ENCODE peak calls at places on chromosomes 7 and 10, in five cellular contexts. X is neural crest cell, R is suprapubic skin, F is PC-9, B is IMR-90. W is an unnamed sample.

GRCh38 chr7:115559877-115560276 is 470.7 kb downstream of the TFEC start:
- DNase-seq in X (no peak), R (no peak), F (no peak), B (no peak), W (no peak)

GRCh38 chr7:118152149-118152548 is 31.8 kb upstream of the LSM8 start:
- DNase-seq in X (no peak), R (no peak), F (no peak), B (peak; percentile 10), W (no peak)

GRCh38 chr10:44851413-44851812 is 59.7 kb upstream of the TMEM72 start:
- DNase-seq in X (no peak), R (no peak), F (no peak), B (no peak), W (no peak)

GRCh38 chr7:52260046-52260665 is 775.3 kb upstream of the POM121L12 start:
- DNase-seq in X (no peak), R (no peak), F (no peak), B (no peak), W (peak; percentile 42)

GRCh38 chr10:71236286-71236685 is 23.9 kb downstream of the UNC5B start:
- DNase-seq in X (no peak), R (no peak), F (no peak), B (no peak), W (no peak)

GRCh38 chr7:2487586-2488271 is 11.5 kb upstream of the GRIFIN start:
- DNase-seq in X (no peak), R (no peak), F (no peak), B (no peak), W (no peak)

GRCh38 chr7:130141161-130141857 is 63.9 kb downstream of the TMEM209 start:
- DNase-seq in X (peak; percentile 65), R (no peak), F (no peak), B (peak; percentile 73), W (no peak)

GRCh38 chr7:84792232-84792882 is 394.5 kb downstream of the SEMA3D start:
- DNase-seq in X (no peak), R (no peak), F (no peak), B (no peak), W (no peak)

GRCh38 chr10:7409732-7410168 is 1.1 kb downstream of the SFMBT2 start:
- DNase-seq in X (peak; percentile 5), R (no peak), F (no peak), B (no peak), W (no peak)

GRCh38 chr7:167087-167855 is 25.1 kb upstream of the FAM20C start:
- DNase-seq in X (no peak), R (no peak), F (no peak), B (no peak), W (no peak)

GRCh38 chr7:2043316-2044039 is 189.3 kb downstream of the MAD1L1 start:
- DNase-seq in X (no peak), R (peak; percentile 68), F (no peak), B (no peak), W (peak; percentile 96)

GRCh38 chr7:134899729-134900128 is 86.6 kb upstream of the AGBL3 start:
- DNase-seq in X (no peak), R (no peak), F (peak; percentile 50), B (peak; percentile 68), W (no peak)

GRCh38 chr7:129741743-129742213 is 130.3 kb downstream of the NRF1 start:
- DNase-seq in X (no peak), R (no peak), F (no peak), B (no peak), W (peak; percentile 54)

GRCh38 chr7:77450613-77451012 is 34.5 kb upstream of the GSAP start:
- DNase-seq in X (no peak), R (no peak), F (no peak), B (no peak), W (no peak)

GRCh38 chr10:111034598-111035310 is 42.1 kb upstream of the ADRA2A start:
- DNase-seq in X (no peak), R (no peak), F (no peak), B (peak; percentile 34), W (no peak)

DNA sequence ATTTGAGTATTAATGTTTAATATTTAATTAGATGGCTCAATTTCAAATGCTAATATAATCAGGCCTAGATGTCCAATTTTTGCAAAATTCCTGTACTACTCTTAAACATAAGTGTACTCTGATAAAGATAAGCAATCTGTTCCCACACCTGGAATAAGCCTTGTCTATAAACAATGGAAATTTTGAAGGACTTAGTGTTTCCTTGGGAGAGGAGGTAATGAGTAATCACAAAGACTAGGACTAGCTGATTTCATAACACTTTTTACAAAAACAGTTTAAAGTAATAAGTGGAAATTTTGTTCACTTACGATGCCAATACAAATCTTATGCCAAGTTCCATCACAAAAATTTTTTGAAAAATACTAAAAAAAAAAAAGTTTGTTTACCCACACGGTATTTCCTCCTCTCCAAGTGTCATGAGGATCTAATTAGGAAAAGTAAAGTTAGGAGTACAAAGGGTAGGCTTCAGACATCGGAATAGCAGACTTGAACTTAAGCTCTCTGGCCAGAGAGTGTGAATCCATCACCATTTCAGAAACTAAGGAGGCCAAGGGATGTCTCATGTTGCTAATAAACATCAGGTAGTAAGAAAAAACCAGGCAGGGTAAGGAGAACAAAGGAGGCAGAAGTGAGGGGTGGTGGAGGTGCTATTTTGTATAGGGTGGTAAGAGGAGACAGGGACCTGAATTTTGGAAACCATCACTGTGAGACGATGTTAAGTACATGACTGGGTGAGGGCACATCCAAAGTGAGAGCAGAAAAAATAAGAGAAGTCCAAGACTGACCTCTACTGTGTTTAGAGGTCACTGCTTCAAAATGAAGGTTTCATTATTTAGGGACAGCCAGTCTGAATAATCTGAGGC is 61.3 kb downstream of the RAPGEF5 start:
- DNase-seq in X (no peak), R (no peak), F (no peak), B (no peak), W (no peak)
- TF ChIP-seq CTCF in X (peak; percentile 25), R (no peak), F (no peak), B (peak; percentile 2), W (no peak)

DNA sequence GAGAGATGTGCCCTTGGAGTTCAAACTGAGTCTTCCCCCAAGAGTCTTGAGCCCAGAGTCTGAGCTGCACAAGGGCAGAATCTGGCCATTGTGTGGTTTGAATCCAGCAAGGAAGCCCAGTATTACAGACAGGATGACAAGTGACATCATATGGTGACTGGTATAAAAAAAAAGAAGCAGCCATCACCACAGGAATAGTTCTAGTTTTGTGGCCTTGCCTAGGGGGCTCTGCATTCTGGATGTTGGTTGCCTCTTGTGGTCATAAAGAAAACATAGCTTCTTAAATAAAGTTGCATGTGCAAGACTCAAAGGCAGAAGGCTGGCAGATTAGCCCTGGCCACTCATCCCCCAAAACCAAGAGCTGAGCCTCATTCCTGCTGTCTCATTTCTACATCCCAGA is 16.8 kb upstream of the LRRC72 start:
- DNase-seq in X (no peak), R (no peak), F (no peak), B (no peak), W (no peak)
- TF ChIP-seq CTCF in X (no peak), R (no peak), F (no peak), B (no peak), W (no peak)

DNA sequence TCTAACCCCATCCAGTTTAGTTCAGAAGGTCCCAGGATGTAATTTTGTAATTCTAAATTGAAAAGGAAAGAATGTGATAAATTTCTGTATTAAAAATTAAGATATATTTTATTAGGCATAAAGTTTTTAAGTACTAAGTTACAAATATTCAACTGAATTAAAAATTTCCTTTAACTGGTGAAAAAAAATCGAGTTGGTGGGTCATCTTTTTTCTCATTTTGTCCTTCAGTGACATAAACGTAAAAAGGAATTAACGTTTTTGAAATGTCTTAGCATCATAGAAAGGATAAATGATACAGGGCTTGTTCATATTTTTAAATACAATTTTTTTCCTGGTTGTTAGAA is 88.5 kb downstream of the BTRC start:
- DNase-seq in X (no peak), R (no peak), F (no peak), B (no peak), W (no peak)
- TF ChIP-seq CTCF in X (peak; percentile 4), R (no peak), F (no peak), B (no peak), W (no peak)

DNA sequence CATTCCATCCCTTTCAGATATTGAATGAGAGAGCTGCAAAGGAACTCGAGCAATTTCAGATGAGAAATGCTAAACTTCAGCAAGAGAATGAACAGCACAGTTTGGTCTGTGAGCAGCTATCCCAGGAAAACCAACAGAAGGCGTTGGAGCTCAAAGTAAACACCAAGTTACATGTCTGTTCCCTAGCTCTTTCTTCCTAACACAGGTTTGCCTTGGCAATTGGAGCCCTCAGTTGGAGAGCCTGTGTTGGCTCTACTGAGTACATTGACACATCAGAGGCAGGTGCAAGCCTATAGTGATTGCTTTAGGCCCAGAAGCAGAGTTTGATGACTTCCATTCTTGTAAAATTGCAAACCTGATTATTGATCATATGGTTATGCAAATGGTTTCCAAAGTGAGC is 14.8 kb downstream of the CFAP58 start:
- DNase-seq in X (no peak), R (no peak), F (no peak), B (no peak), W (no peak)
- TF ChIP-seq CTCF in X (no peak), R (no peak), F (no peak), B (no peak), W (no peak)

GRCh38 chr10:48406204-48406603 is 99.7 kb downstream of the MAPK8 start:
- DNase-seq in X (no peak), R (no peak), F (no peak), B (peak; percentile 71), W (no peak)
- TF ChIP-seq CTCF in X (no peak), R (no peak), F (no peak), B (no peak), W (no peak)

GRCh38 chr7:158633055-158633956 is 45.7 kb upstream of the PTPRN2 start:
- DNase-seq in X (no peak), R (no peak), F (no peak), B (no peak), W (no peak)
- TF ChIP-seq CTCF in X (no peak), R (no peak), F (no peak), B (no peak), W (no peak)

GRCh38 chr10:84248794-84249193 is 3.9 kb downstream of the RGR start:
- DNase-seq in X (no peak), R (peak; percentile 45), F (no peak), B (no peak), W (no peak)
- TF ChIP-seq CTCF in X (no peak), R (no peak), F (no peak), B (no peak), W (no peak)

W was measured in D721Med.